ENCODE peak calls at places on chromosomes 7 and 10, in four cellular contexts. F is tibial artery, Q is left ventricle myocardium inferior, N is prostate gland. W is an unnamed sample.

GRCh38 chr7:117873056-117873932 is at the start of gene CTTNBP2:
- DNase-seq in F (peak; percentile 42), Q (peak; percentile 63), N (peak; percentile 27), W (peak; percentile 14)

GRCh38 chr7:132078891-132079735 is 497.2 kb downstream of the PLXNA4 start:
- DNase-seq in F (no peak), Q (no peak), N (no peak), W (no peak)

GRCh38 chr10:96053985-96054384 is 10.6 kb downstream of the CCNJ start:
- DNase-seq in F (no peak), Q (no peak), N (no peak), W (no peak)

GRCh38 chr10:80443531-80443974 is 10.6 kb upstream of the TSPAN14 start:
- DNase-seq in F (no peak), Q (no peak), N (peak; percentile 40), W (no peak)

GRCh38 chr7:150556521-150557138 is 10.6 kb upstream of the GIMAP4 start:
- DNase-seq in F (no peak), Q (no peak), N (no peak), W (no peak)

GRCh38 chr7:66114743-66115727 is at the start of gene CRCP:
- DNase-seq in F (peak; percentile 84), Q (peak; percentile 83), N (peak; percentile 67), W (peak; percentile 78)

GRCh38 chr7:114700267-114700666 is 221.6 kb upstream of the MDFIC start:
- DNase-seq in F (no peak), Q (no peak), N (no peak), W (no peak)

GRCh38 chr7:123410273-123410928 is 124.0 kb downstream of the IQUB start:
- DNase-seq in F (no peak), Q (peak; percentile 22), N (peak; percentile 5), W (peak; percentile 56)

GRCh38 chr7:99021941-99022560 is 121.9 kb downstream of the SMURF1 start:
- DNase-seq in F (no peak), Q (no peak), N (no peak), W (no peak)

GRCh38 chr7:56491636-56492425 is 375.6 kb upstream of the NUPR2 start:
- DNase-seq in F (no peak), Q (no peak), N (no peak), W (no peak)

GRCh38 chr7:83415840-83416239 is 233.1 kb downstream of the SEMA3E start:
- DNase-seq in F (no peak), Q (no peak), N (peak; percentile 10), W (no peak)

GRCh38 chr10:89575037-89575436 is 39.6 kb upstream of the SLC16A12 start:
- DNase-seq in F (no peak), Q (no peak), N (no peak), W (no peak)

GRCh38 chr10:129949411-129950335 is 14.4 kb downstream of the EBF3 start:
- DNase-seq in F (peak; percentile 63), Q (peak; percentile 83), N (no peak), W (peak; percentile 46)

GRCh38 chr10:129946868-129947267 is 17.2 kb downstream of the EBF3 start:
- DNase-seq in F (no peak), Q (no peak), N (no peak), W (no peak)

GRCh38 chr10:129945031-129945430 is 19.0 kb downstream of the EBF3 start:
- DNase-seq in F (no peak), Q (peak; percentile 17), N (no peak), W (no peak)

GRCh38 chr10:129942936-129943724 is 20.9 kb downstream of the EBF3 start:
- DNase-seq in F (no peak), Q (peak; percentile 24), N (no peak), W (no peak)

DNA sequence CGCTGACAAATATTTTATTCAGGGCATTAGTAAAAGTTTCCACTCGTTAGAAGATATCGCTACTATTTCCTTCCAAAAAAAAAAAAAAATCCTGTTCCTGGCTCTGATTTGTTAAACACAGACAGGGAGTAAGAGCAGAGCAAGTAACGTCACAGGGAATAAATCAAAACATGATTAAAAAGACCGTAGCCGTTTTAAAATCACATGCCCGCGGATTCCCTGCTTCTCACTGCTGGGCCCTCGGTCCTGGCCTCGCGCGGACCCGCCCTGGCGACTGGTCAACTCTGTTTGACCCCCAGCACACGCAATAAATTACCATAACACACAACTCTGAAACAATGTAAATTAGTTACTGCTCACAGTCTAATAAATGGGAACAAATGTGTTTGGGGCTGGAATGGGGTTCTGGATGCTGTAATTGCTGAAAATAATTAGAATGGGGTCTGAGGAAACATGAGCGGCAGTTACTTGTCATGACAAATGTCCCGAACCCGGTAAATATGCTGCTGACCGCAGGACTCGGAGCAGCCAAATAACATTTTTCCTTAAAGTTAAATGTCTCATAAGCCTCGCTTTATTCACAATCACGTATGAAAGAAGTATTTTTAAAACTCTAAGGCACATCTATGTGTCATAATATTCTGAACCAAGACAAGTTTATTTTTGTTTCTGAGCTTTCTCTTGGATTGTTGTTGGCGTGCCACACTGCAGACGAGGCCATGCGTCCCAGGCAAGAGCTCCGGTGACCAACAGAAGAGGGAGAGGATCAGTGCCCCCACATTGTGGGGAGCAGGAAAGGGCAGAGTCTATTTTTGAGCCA is 17.9 kb downstream of the EBF3 start:
- DNase-seq in F (no peak), Q (peak; percentile 48), N (no peak), W (no peak)
- H3K4me3 ChIP-seq in F (peak overlapping the region; percentile 34), Q (peak overlapping the region; percentile 43), N (no peak overlapping the region), W (peak overlapping the region; percentile 45)

DNA sequence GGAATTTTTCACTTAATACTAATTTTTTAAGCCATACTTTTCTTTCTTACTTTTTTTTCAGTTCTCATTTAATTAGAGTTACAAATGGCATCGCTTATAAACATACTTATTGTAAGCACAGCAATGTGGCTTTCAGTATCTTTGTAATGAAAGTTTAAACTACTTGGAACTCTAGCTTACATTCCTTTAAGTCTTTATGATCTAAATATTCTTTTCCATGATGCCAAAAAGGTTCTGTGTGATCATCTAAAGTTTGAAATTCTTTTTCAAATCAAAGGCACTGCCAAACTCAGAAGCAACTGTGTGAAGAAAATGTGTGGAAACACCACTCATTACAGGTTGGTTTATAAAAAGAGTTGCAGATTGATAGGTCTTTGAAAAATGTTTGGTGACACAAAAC is 392.1 kb downstream of the SUGCT start:
- DNase-seq in F (no peak), Q (no peak), N (no peak), W (no peak)
- H3K27ac ChIP-seq in F (peak overlapping the region; percentile 51), Q (no peak overlapping the region), N (no peak overlapping the region), W (no peak overlapping the region)

GRCh38 chr7:130350945-130351663 is 6.5 kb downstream of the CPA5 start:
- DNase-seq in F (no peak), Q (peak; percentile 34), N (no peak), W (no peak)
- H3K4me3 ChIP-seq in F (no peak overlapping the region), Q (no peak overlapping the region), N (no peak overlapping the region), W (no peak overlapping the region)

GRCh38 chr10:52007091-52007490 is 307.0 kb upstream of the DKK1 start:
- DNase-seq in F (no peak), Q (no peak), N (no peak), W (no peak)

DNA sequence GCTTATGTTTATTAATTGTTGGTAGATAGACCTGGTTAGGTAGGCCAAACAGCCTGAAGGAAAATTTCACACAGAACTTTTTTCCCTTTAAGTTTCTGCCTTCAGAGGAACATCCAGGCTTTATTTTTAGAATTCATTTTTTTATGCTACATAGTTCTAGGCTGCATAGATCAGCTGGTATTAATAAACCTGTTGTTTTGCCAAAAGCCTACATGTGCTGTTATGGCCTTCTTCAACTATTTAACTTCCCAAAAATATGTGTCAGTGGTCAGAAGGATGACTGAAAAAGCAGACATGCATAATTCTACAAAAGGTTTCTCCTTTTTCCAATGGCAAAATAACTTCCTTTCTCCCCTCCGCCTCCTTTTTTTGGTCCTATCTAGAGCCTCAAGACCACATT is 303.0 kb upstream of the DKK1 start:
- DNase-seq in F (no peak), Q (no peak), N (no peak), W (no peak)
- H3K27ac ChIP-seq in F (peak overlapping the region; percentile 42), Q (no peak overlapping the region), N (no peak overlapping the region), W (no peak overlapping the region)

DNA sequence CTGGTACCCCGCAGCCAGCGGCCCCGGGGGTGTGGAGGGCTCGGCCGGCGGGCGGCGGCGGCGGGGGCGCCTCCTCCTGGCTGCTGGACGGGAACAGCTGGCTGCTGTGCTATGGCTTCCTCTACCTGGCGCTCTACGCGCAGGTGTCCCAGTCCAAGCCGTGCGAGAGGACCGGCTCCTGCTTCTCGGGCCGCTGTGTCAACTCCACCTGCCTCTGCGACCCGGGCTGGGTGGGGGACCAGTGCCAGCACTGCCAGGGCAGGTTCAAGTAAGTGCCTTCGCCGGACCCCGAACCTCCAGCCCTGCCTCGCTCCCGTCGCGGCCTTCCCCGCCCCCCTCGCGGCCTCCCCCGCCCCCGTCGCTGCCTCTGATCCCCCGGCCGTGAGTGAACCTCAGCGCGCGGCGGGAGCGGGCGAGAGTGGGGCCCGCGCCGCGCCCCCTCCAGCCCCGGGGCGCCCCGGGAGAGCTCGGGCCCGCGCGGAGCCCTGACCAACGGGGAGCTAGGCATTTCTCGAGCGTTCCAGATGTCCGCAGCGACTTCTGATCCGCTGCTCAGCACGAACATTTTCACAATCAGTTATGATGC is 704 bp downstream of the ATRNL1 start:
- DNase-seq in F (no peak), Q (no peak), N (no peak), W (no peak)
- H3K4me3 ChIP-seq in F (peak overlapping the region; percentile 62), Q (peak overlapping the region; percentile 75), N (peak overlapping the region; percentile 47), W (peak overlapping the region; percentile 57)